ENCODE peak calls at places on chromosomes 3 and 15, in ten cellular contexts. One of them, this sample, is unnamed.

GRCh38 chr3:188918086-188918485 is 253.7 kb upstream of the TPRG1 start:
- DNase-seq in effector memory CD4-positive, alpha-beta T cell: no peak
- DNase-seq in heart left ventricle: no peak
- DNase-seq in colonic mucosa: no peak
- DNase-seq in fibroblast of lung: no peak
- DNase-seq in stomach: no peak
- DNase-seq in endodermal cell: no peak
- DNase-seq in uterus: no peak
- DNase-seq in CD8-positive, alpha-beta T cell: no peak
- DNase-seq in pancreas: no peak
- DNase-seq in this sample: no peak

GRCh38 chr3:45616158-45616557 is 21.6 kb downstream of the LIMD1 start:
- DNase-seq in effector memory CD4-positive, alpha-beta T cell: no peak
- DNase-seq in heart left ventricle: no peak
- DNase-seq in colonic mucosa: no peak
- DNase-seq in fibroblast of lung: no peak
- DNase-seq in stomach: no peak
- DNase-seq in endodermal cell: no peak
- DNase-seq in uterus: no peak
- DNase-seq in CD8-positive, alpha-beta T cell: no peak
- DNase-seq in pancreas: no peak
- DNase-seq in this sample: no peak

GRCh38 chr15:96064351-96064756 is 266.1 kb upstream of the NR2F2 start:
- DNase-seq in effector memory CD4-positive, alpha-beta T cell: no peak
- DNase-seq in heart left ventricle: no peak
- DNase-seq in colonic mucosa: no peak
- DNase-seq in fibroblast of lung: peak; percentile 76
- DNase-seq in stomach: no peak
- DNase-seq in endodermal cell: no peak
- DNase-seq in uterus: no peak
- DNase-seq in CD8-positive, alpha-beta T cell: no peak
- DNase-seq in pancreas: no peak
- DNase-seq in this sample: no peak

GRCh38 chr15:101795455-101795854 is 7.9 kb upstream of the OR4F6 start:
- DNase-seq in effector memory CD4-positive, alpha-beta T cell: no peak
- DNase-seq in heart left ventricle: no peak
- DNase-seq in colonic mucosa: no peak
- DNase-seq in fibroblast of lung: peak; percentile 90
- DNase-seq in stomach: no peak
- DNase-seq in endodermal cell: no peak
- DNase-seq in uterus: no peak
- DNase-seq in CD8-positive, alpha-beta T cell: no peak
- DNase-seq in pancreas: no peak
- DNase-seq in this sample: no peak

GRCh38 chr3:114627760-114628159 is 333.9 kb downstream of the TIGIT start:
- DNase-seq in effector memory CD4-positive, alpha-beta T cell: no peak
- DNase-seq in heart left ventricle: no peak
- DNase-seq in colonic mucosa: no peak
- DNase-seq in fibroblast of lung: peak; percentile 69
- DNase-seq in stomach: no peak
- DNase-seq in endodermal cell: no peak
- DNase-seq in uterus: peak; percentile 69
- DNase-seq in CD8-positive, alpha-beta T cell: no peak
- DNase-seq in pancreas: no peak
- DNase-seq in this sample: peak; percentile 46

GRCh38 chr3:46860381-46861292 is 2.6 kb downstream of the MYL3 start:
- DNase-seq in effector memory CD4-positive, alpha-beta T cell: no peak
- DNase-seq in heart left ventricle: peak; percentile 48
- DNase-seq in colonic mucosa: no peak
- DNase-seq in fibroblast of lung: no peak
- DNase-seq in stomach: no peak
- DNase-seq in endodermal cell: peak; percentile 75
- DNase-seq in uterus: peak; percentile 13
- DNase-seq in CD8-positive, alpha-beta T cell: peak; percentile 17
- DNase-seq in pancreas: no peak
- DNase-seq in this sample: peak; percentile 80

GRCh38 chr15:61146643-61147230 is 82.4 kb downstream of the RORA start:
- DNase-seq in effector memory CD4-positive, alpha-beta T cell: no peak
- DNase-seq in heart left ventricle: no peak
- DNase-seq in colonic mucosa: no peak
- DNase-seq in fibroblast of lung: no peak
- DNase-seq in stomach: no peak
- DNase-seq in endodermal cell: peak; percentile 63
- DNase-seq in uterus: no peak
- DNase-seq in CD8-positive, alpha-beta T cell: no peak
- DNase-seq in pancreas: no peak
- DNase-seq in this sample: no peak

GRCh38 chr15:82810863-82811421 is 1.5 kb downstream of the WHAMM start:
- DNase-seq in effector memory CD4-positive, alpha-beta T cell: peak; percentile 47
- DNase-seq in heart left ventricle: no peak
- DNase-seq in colonic mucosa: no peak
- DNase-seq in fibroblast of lung: no peak
- DNase-seq in stomach: no peak
- DNase-seq in endodermal cell: no peak
- DNase-seq in uterus: no peak
- DNase-seq in CD8-positive, alpha-beta T cell: peak; percentile 68
- DNase-seq in pancreas: no peak
- DNase-seq in this sample: no peak

GRCh38 chr3:1632128-1632527 is 466.5 kb upstream of the CNTN4 start:
- DNase-seq in effector memory CD4-positive, alpha-beta T cell: no peak
- DNase-seq in heart left ventricle: no peak
- DNase-seq in colonic mucosa: peak; percentile 20
- DNase-seq in fibroblast of lung: no peak
- DNase-seq in stomach: no peak
- DNase-seq in endodermal cell: no peak
- DNase-seq in uterus: no peak
- DNase-seq in CD8-positive, alpha-beta T cell: no peak
- DNase-seq in pancreas: no peak
- DNase-seq in this sample: no peak

GRCh38 chr3:127735767-127736693 is 63.3 kb downstream of the ABTB1 start:
- DNase-seq in effector memory CD4-positive, alpha-beta T cell: no peak
- DNase-seq in heart left ventricle: no peak
- DNase-seq in colonic mucosa: peak; percentile 46
- DNase-seq in fibroblast of lung: peak; percentile 82
- DNase-seq in stomach: no peak
- DNase-seq in endodermal cell: no peak
- DNase-seq in uterus: no peak
- DNase-seq in CD8-positive, alpha-beta T cell: no peak
- DNase-seq in pancreas: no peak
- DNase-seq in this sample: no peak

GRCh38 chr3:70065666-70066253 is 66.2 kb downstream of the SAMMSON start:
- DNase-seq in effector memory CD4-positive, alpha-beta T cell: no peak
- DNase-seq in heart left ventricle: no peak
- DNase-seq in colonic mucosa: no peak
- DNase-seq in fibroblast of lung: no peak
- DNase-seq in stomach: peak; percentile 35
- DNase-seq in endodermal cell: peak; percentile 80
- DNase-seq in uterus: no peak
- DNase-seq in CD8-positive, alpha-beta T cell: no peak
- DNase-seq in pancreas: no peak
- DNase-seq in this sample: no peak

GRCh38 chr3:46660543-46661523 is 32.6 kb downstream of the ALS2CL start:
- DNase-seq in effector memory CD4-positive, alpha-beta T cell: no peak
- DNase-seq in heart left ventricle: peak; percentile 66
- DNase-seq in colonic mucosa: peak; percentile 10
- DNase-seq in fibroblast of lung: no peak
- DNase-seq in stomach: peak; percentile 19
- DNase-seq in endodermal cell: peak; percentile 49
- DNase-seq in uterus: no peak
- DNase-seq in CD8-positive, alpha-beta T cell: no peak
- DNase-seq in pancreas: no peak
- DNase-seq in this sample: no peak

GRCh38 chr3:63611382-63611781 is 41.1 kb upstream of the SNTN start:
- DNase-seq in effector memory CD4-positive, alpha-beta T cell: no peak
- DNase-seq in heart left ventricle: no peak
- DNase-seq in colonic mucosa: no peak
- DNase-seq in fibroblast of lung: no peak
- DNase-seq in stomach: no peak
- DNase-seq in endodermal cell: no peak
- DNase-seq in uterus: no peak
- DNase-seq in CD8-positive, alpha-beta T cell: no peak
- DNase-seq in pancreas: no peak
- DNase-seq in this sample: no peak

GRCh38 chr3:46542344-46542743 is 23.8 kb downstream of the LRRC2 start:
- DNase-seq in effector memory CD4-positive, alpha-beta T cell: no peak
- DNase-seq in heart left ventricle: no peak
- DNase-seq in colonic mucosa: no peak
- DNase-seq in fibroblast of lung: no peak
- DNase-seq in stomach: no peak
- DNase-seq in endodermal cell: no peak
- DNase-seq in uterus: no peak
- DNase-seq in CD8-positive, alpha-beta T cell: no peak
- DNase-seq in pancreas: no peak
- DNase-seq in this sample: no peak

GRCh38 chr15:92817339-92817886 is 82.7 kb upstream of the CHD2 start:
- DNase-seq in effector memory CD4-positive, alpha-beta T cell: no peak
- DNase-seq in heart left ventricle: no peak
- DNase-seq in colonic mucosa: no peak
- DNase-seq in fibroblast of lung: no peak
- DNase-seq in stomach: no peak
- DNase-seq in endodermal cell: no peak
- DNase-seq in uterus: no peak
- DNase-seq in CD8-positive, alpha-beta T cell: no peak
- DNase-seq in pancreas: no peak
- DNase-seq in this sample: no peak

GRCh38 chr15:77821959-77822256 is 189.2 kb upstream of the LINGO1 start:
- DNase-seq in effector memory CD4-positive, alpha-beta T cell: no peak
- DNase-seq in heart left ventricle: no peak
- DNase-seq in colonic mucosa: no peak
- DNase-seq in fibroblast of lung: no peak
- DNase-seq in stomach: no peak
- DNase-seq in endodermal cell: no peak
- DNase-seq in uterus: no peak
- DNase-seq in CD8-positive, alpha-beta T cell: no peak
- DNase-seq in pancreas: no peak
- DNase-seq in this sample: no peak
- H3K27me3 ChIP-seq in effector memory CD4-positive, alpha-beta T cell: peaks cover 25% of the 10 kb centered on the region
- H3K27me3 ChIP-seq in heart left ventricle: peaks cover 34% of the 10 kb centered on the region
- H3K27me3 ChIP-seq in colonic mucosa: peaks cover 42% of the 10 kb centered on the region
- H3K27me3 ChIP-seq in fibroblast of lung: peaks cover 34% of the 10 kb centered on the region
- H3K27me3 ChIP-seq in stomach: peaks cover 9% of the 10 kb centered on the region
- H3K27me3 ChIP-seq in endodermal cell: peaks cover 61% of the 10 kb centered on the region
- H3K27me3 ChIP-seq in uterus: no peaks in the 10 kb centered on the region
- H3K27me3 ChIP-seq in CD8-positive, alpha-beta T cell: no peaks in the 10 kb centered on the region
- H3K27me3 ChIP-seq in pancreas: no peaks in the 10 kb centered on the region
- H3K27me3 ChIP-seq in this sample: no peaks in the 10 kb centered on the region

GRCh38 chr3:119428538-119428937 is 34.9 kb downstream of the TMEM39A start:
- DNase-seq in effector memory CD4-positive, alpha-beta T cell: no peak
- DNase-seq in heart left ventricle: no peak
- DNase-seq in colonic mucosa: no peak
- DNase-seq in fibroblast of lung: no peak
- DNase-seq in stomach: no peak
- DNase-seq in endodermal cell: peak; percentile 78
- DNase-seq in uterus: no peak
- DNase-seq in CD8-positive, alpha-beta T cell: no peak
- DNase-seq in pancreas: no peak
- DNase-seq in this sample: no peak

GRCh38 chr3:119427669-119428068 is 35.7 kb downstream of the TMEM39A start:
- DNase-seq in effector memory CD4-positive, alpha-beta T cell: no peak
- DNase-seq in heart left ventricle: no peak
- DNase-seq in colonic mucosa: no peak
- DNase-seq in fibroblast of lung: peak; percentile 14
- DNase-seq in stomach: no peak
- DNase-seq in endodermal cell: no peak
- DNase-seq in uterus: no peak
- DNase-seq in CD8-positive, alpha-beta T cell: no peak
- DNase-seq in pancreas: no peak
- DNase-seq in this sample: no peak
- H3K9me3 ChIP-seq in effector memory CD4-positive, alpha-beta T cell: peaks cover 29% of the 10 kb centered on the region
- H3K9me3 ChIP-seq in heart left ventricle: peaks cover 51% of the 10 kb centered on the region
- H3K9me3 ChIP-seq in colonic mucosa: no peaks in the 10 kb centered on the region
- H3K9me3 ChIP-seq in fibroblast of lung: no peaks in the 10 kb centered on the region
- H3K9me3 ChIP-seq in stomach: peaks cover 34% of the 10 kb centered on the region
- H3K9me3 ChIP-seq in endodermal cell: peaks cover 84% of the 10 kb centered on the region
- H3K9me3 ChIP-seq in uterus: no peaks in the 10 kb centered on the region
- H3K9me3 ChIP-seq in CD8-positive, alpha-beta T cell: peaks cover 26% of the 10 kb centered on the region
- H3K9me3 ChIP-seq in pancreas: no peaks in the 10 kb centered on the region
- H3K9me3 ChIP-seq in this sample: peaks cover 52% of the 10 kb centered on the region

DNA sequence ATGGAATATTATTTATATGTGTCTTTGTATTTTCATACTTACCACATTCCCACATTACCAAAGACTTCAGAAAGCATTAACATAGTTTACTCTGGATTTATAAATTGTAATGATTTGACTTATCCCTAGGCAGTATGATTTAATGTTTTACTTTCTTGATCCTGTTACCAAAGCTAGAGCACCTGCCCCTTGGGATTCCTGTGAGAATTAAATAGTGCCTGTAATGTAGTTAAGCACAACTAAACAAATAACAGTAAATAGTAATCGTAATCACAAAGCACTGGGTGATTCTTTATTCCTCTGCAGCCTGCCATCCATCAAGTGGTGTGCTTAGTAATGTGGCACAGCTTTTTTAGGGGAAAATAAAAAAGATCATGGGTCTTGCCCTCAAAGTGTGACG is 39.1 kb downstream of the ATP2C1 start:
- DNase-seq in effector memory CD4-positive, alpha-beta T cell: no peak
- DNase-seq in heart left ventricle: no peak
- DNase-seq in colonic mucosa: no peak
- DNase-seq in fibroblast of lung: no peak
- DNase-seq in stomach: no peak
- DNase-seq in endodermal cell: no peak
- DNase-seq in uterus: no peak
- DNase-seq in CD8-positive, alpha-beta T cell: no peak
- DNase-seq in pancreas: no peak
- DNase-seq in this sample: no peak
- H3K36me3 ChIP-seq in effector memory CD4-positive, alpha-beta T cell: peaks cover 14% of the 10 kb centered on the region
- H3K36me3 ChIP-seq in heart left ventricle: no peaks in the 10 kb centered on the region
- H3K36me3 ChIP-seq in colonic mucosa: no peaks in the 10 kb centered on the region
- H3K36me3 ChIP-seq in fibroblast of lung: no peaks in the 10 kb centered on the region
- H3K36me3 ChIP-seq in stomach: peaks cover 8% of the 10 kb centered on the region
- H3K36me3 ChIP-seq in endodermal cell: peaks cover 28% of the 10 kb centered on the region
- H3K36me3 ChIP-seq in uterus: no peaks in the 10 kb centered on the region
- H3K36me3 ChIP-seq in CD8-positive, alpha-beta T cell: peaks cover 9% of the 10 kb centered on the region
- H3K36me3 ChIP-seq in pancreas: no peaks in the 10 kb centered on the region
- H3K36me3 ChIP-seq in this sample: peaks cover 61% of the 10 kb centered on the region

DNA sequence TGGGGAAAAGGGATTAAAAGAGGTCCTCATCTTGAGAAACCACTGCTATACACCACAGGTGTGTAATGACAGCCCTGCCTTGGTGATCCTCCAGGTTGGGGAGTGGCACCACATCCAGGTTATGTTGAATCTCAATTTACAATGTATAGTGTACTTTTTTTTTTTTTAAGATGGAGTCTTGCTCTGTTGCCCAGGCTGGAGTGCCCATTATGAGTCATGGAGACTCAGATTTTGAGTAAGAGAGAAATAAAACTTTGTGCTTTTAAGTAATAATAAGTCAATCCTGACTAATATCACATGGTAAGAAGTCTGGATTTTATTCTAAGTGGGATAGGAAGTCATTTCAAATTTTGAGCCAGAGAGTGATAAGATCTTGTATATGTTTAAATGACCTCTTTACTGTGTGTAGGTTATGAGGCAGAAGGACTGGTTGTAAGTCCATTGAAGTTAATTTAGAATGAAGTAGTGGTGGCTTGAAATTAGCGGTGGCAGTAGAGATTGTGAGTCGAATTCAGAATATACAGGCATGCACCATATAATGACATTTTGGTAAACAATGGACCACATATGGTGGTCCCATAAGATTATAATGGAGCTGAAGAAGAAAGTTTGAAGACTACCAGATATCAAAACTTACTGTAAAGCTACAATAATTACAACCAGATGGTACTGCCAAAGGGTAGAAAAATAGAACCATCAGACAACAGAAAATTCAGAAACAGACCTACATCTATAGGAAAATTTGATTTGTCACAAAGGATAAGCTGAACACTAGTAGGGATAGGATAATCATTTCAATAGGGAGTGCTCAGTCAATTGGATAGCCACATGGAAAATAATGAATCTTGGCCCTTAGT is 20.7 kb downstream of the POPDC2 start:
- DNase-seq in effector memory CD4-positive, alpha-beta T cell: no peak
- DNase-seq in heart left ventricle: no peak
- DNase-seq in colonic mucosa: no peak
- DNase-seq in fibroblast of lung: no peak
- DNase-seq in stomach: no peak
- DNase-seq in endodermal cell: no peak
- DNase-seq in uterus: no peak
- DNase-seq in CD8-positive, alpha-beta T cell: no peak
- DNase-seq in pancreas: no peak
- DNase-seq in this sample: no peak
- H3K27me3 ChIP-seq in effector memory CD4-positive, alpha-beta T cell: no peaks in the 10 kb centered on the region
- H3K27me3 ChIP-seq in heart left ventricle: no peaks in the 10 kb centered on the region
- H3K27me3 ChIP-seq in colonic mucosa: no peaks in the 10 kb centered on the region
- H3K27me3 ChIP-seq in fibroblast of lung: no peaks in the 10 kb centered on the region
- H3K27me3 ChIP-seq in stomach: no peaks in the 10 kb centered on the region
- H3K27me3 ChIP-seq in endodermal cell: no peaks in the 10 kb centered on the region
- H3K27me3 ChIP-seq in uterus: no peaks in the 10 kb centered on the region
- H3K27me3 ChIP-seq in CD8-positive, alpha-beta T cell: no peaks in the 10 kb centered on the region
- H3K27me3 ChIP-seq in pancreas: no peaks in the 10 kb centered on the region
- H3K27me3 ChIP-seq in this sample: no peaks in the 10 kb centered on the region